ENCODE peak calls at places on chromosome 11, in four cellular contexts. F is IMR-90, T is K562, U is endothelial cell of umbilical vein. G is an unnamed sample. For H4K20me1 and H3K9me1, the result is how much of the 10 kb centered on the place peaks cover.

GRCh38 chr11:86699036-86699791 is 26.8 kb upstream of the ME3 start:
- DNase-seq in T (no peak), F (peak), U (no peak), G (no peak)

GRCh38 chr11:134949121-134949591 is 537.1 kb upstream of the B3GAT1 start:
- DNase-seq in F (peak), T (no peak), U (peak), G (no peak)

GRCh38 chr11:64876226-64876750 is 2.1 kb downstream of the EHD1 start:
- DNase-seq in T (no peak), U (peak), F (no peak), G (no peak)

GRCh38 chr11:96065379-96065778 is 141.5 kb upstream of the MTMR2 start:
- DNase-seq in F (peak), U (no peak), T (no peak), G (no peak)

GRCh38 chr11:64549969-64550368 is 41.1 kb upstream of the SLC22A12 start:
- DNase-seq in U (no peak), T (no peak), F (no peak), G (no peak)

GRCh38 chr11:3637201-3637600 is 4.6 kb downstream of the ART5 start:
- DNase-seq in T (no peak), U (no peak), F (no peak), G (no peak)

GRCh38 chr11:71372693-71373657 is 75.2 kb downstream of the DHCR7 start:
- DNase-seq in U (no peak), T (no peak), F (peak), G (no peak)

GRCh38 chr11:33941637-33942160 is 49.8 kb upstream of the LMO2 start:
- DNase-seq in T (peak), F (no peak), U (peak), G (no peak)

GRCh38 chr11:103988595-103988969 is 47.9 kb upstream of the DDI1 start:
- DNase-seq in F (peak), T (no peak), U (no peak), G (no peak)

GRCh38 chr11:117076941-117077659 is 21.1 kb downstream of the SIK3 start:
- DNase-seq in F (no peak), U (no peak), T (no peak), G (no peak)

GRCh38 chr11:69380921-69381581 is 87.1 kb downstream of the MYEOV start:
- DNase-seq in F (no peak), T (no peak), U (no peak), G (no peak)

GRCh38 chr11:68841718-68842426 is at the start of gene CPT1A:
- DNase-seq in U (peak), F (peak), T (peak), G (no peak)

GRCh38 chr11:2585566-2586090 is 114.2 kb downstream of the KCNQ1OT1 start:
- DNase-seq in T (no peak), F (no peak), U (no peak), G (no peak)

GRCh38 chr11:9802291-9802861 is 138.5 kb downstream of the SWAP70 start:
- DNase-seq in F (peak), U (no peak), T (no peak), G (peak)

GRCh38 chr11:2314525-2315394 is 12.9 kb downstream of the TSPAN32 start:
- DNase-seq in T (peak), F (peak), U (peak), G (no peak)

GRCh38 chr11:47414685-47415070 is 6.3 kb downstream of the SLC39A13 start:
- DNase-seq in T (no peak), F (no peak), U (no peak), G (no peak)

GRCh38 chr11:47433991-47434786 is 8.0 kb upstream of the PSMC3 start:
- DNase-seq in F (peak), U (no peak), T (no peak), G (no peak)

GRCh38 chr11:82859746-82860145 is 40.5 kb downstream of the PRCP start:
- DNase-seq in U (no peak), T (no peak), F (no peak), G (no peak)

GRCh38 chr11:64787526-64788320 is 9.4 kb upstream of the SF1 start:
- DNase-seq in F (peak), T (peak), U (peak), G (no peak)

GRCh38 chr11:85918910-85919794 is 64.0 kb downstream of the CCDC83 start:
- DNase-seq in U (no peak), T (no peak), F (no peak), G (no peak)

GRCh38 chr11:3000032-3000961 is 8.2 kb upstream of the NAP1L4 start:
- DNase-seq in T (no peak), F (peak), U (peak), G (peak)

GRCh38 chr11:2768471-2769408 is 68.9 kb upstream of the KCNQ1OT1 start:
- DNase-seq in F (peak), T (peak), U (no peak), G (no peak)

DNA sequence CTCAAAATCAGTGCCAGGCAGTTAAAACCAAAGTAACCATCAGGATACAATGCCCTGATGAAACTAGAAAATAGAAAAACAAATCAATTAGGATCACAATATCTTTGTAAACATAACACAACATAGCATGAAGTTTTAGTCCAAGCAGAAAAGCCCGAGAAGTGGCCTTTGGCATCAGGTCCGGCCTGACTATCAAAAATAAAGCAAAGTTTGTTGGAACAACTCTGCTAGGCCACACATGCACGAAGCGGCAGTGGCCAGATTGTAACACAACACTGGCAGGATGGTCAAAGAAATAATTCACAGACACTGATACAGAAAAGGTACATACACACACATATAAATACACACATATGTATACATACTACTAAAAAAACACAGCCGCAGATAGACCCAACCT is 26.9 kb downstream of the CDON start:
- DNase-seq in F (no peak), U (no peak), T (no peak), G (no peak)
- H4K20me1 ChIP-seq in F (under half), U (under half), T (under half), G (under half)

GRCh38 chr11:129247129-129247528 is 55.0 kb upstream of the ARHGAP32 start:
- DNase-seq in U (peak), F (peak), T (no peak), G (no peak)
- H3K9me1 ChIP-seq in U (under half), F (under half), T (under half), G (under half)

GRCh38 chr11:859394-860131 is 16.9 kb downstream of the TSPAN4 start:
- DNase-seq in T (peak), F (peak), U (peak), G (no peak)
- H3K27ac ChIP-seq in T (no peak), F (peak), U (no peak), G (no peak)

GRCh38 chr11:130101661-130102060 is 32.0 kb downstream of the APLP2 start:
- DNase-seq in F (no peak), U (no peak), T (no peak), G (no peak)
- H4K20me1 ChIP-seq in F (half or more), U (under half), T (under half), G (under half)

DNA sequence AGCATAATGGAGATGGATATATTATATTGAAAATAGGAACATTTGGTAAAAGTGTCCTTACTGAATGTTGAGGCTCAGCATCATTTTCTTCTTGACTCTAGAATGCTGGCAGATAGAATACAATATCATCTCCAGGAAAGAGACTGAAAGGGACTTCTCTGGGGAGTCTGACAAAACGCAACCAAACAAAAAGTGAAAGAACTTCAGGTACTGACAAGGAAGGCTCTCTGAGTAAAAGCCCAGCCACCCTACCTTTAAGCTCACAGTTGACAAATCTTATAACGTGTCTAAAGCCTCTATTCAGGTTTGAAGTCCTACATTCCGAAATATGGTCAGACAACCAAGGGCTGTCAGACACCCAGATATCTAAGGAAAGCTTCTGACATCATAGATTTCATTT is 590.8 kb downstream of the SOX6 start:
- DNase-seq in U (no peak), F (no peak), T (no peak), G (no peak)
- H3K9me1 ChIP-seq in U (under half), F (under half), T (under half), G (under half)

G was measured in keratinocyte.